ENCODE peak calls at places on chromosomes 16 and 17, in ten cellular contexts. X is CD8-positive, alpha-beta T cell; U is GM10248; D is NCI-H2107; S is stimulated activated CD4-positive, alpha-beta T cell treated with anti-CD3 and anti-CD28 coated beads, Interleukin-12 subunit alpha, Interleukin-12 subunit beta, amount 100 ng/mL, for 24 hours; P is T-helper 2 cell; B is left kidney; N is T-helper 1 cell; Z is H4; T is HCT116. L is an unnamed sample.

GRCh38 chr16:4200000-4200780 is 41.7 kb downstream of the SRL start:
- DNase-seq in X (no peak), U (peak), D (peak), S (no peak), P (no peak), B (peak), N (peak), Z (peak), T (peak), L (no peak)

GRCh38 chr17:64622931-64623654 is 39.0 kb downstream of the SMURF2 start:
- DNase-seq in X (no peak), U (no peak), D (no peak), S (no peak), P (no peak), B (no peak), N (no peak), Z (peak), T (peak), L (no peak)

GRCh38 chr17:37642706-37643105 is 540 bp downstream of the DDX52 start:
- DNase-seq in X (no peak), U (no peak), D (no peak), S (no peak), P (no peak), B (peak), N (peak), Z (no peak), T (no peak), L (no peak)

GRCh38 chr16:20851601-20852000 is 45.3 kb downstream of the REXO5 start:
- DNase-seq in X (no peak), U (no peak), D (no peak), S (no peak), P (no peak), B (peak), N (no peak), Z (peak), T (peak), L (peak)

GRCh38 chr17:16886655-16887322 is 85.1 kb downstream of the TNFRSF13B start:
- DNase-seq in X (no peak), U (no peak), D (no peak), S (no peak), P (no peak), B (no peak), N (no peak), Z (no peak), T (no peak), L (no peak)

GRCh38 chr17:9837551-9838471 is 12.1 kb downstream of the GLP2R start:
- DNase-seq in X (no peak), U (no peak), D (no peak), S (no peak), P (no peak), B (peak), N (no peak), Z (peak), T (no peak), L (no peak)

GRCh38 chr16:20747030-20747816 is 5.6 kb upstream of the THUMPD1 start:
- DNase-seq in X (no peak), U (no peak), D (no peak), S (no peak), P (no peak), B (no peak), N (no peak), Z (no peak), T (peak), L (no peak)

GRCh38 chr17:47862621-47863440 is 11.9 kb upstream of the SP6 start:
- DNase-seq in X (no peak), U (no peak), D (no peak), S (no peak), P (no peak), B (no peak), N (no peak), Z (peak), T (peak), L (no peak)

GRCh38 chr16:68229431-68230175 is 6.3 kb downstream of the ESRP2 start:
- DNase-seq in X (peak), U (peak), D (peak), S (no peak), P (no peak), B (peak), N (peak), Z (peak), T (no peak), L (no peak)

GRCh38 chr16:27748868-27749546 is 199.1 kb downstream of the KATNIP start:
- DNase-seq in X (peak), U (peak), D (peak), S (no peak), P (no peak), B (peak), N (peak), Z (peak), T (peak), L (no peak)

GRCh38 chr16:1923299-1924034 is 5.3 kb upstream of the HS3ST6 start:
- DNase-seq in X (no peak), U (no peak), D (no peak), S (no peak), P (no peak), B (peak), N (no peak), Z (peak), T (peak), L (no peak)

GRCh38 chr16:54177857-54178490 is 108.6 kb downstream of the IRX3 start:
- DNase-seq in X (no peak), U (no peak), D (no peak), S (no peak), P (no peak), B (no peak), N (no peak), Z (no peak), T (no peak), L (no peak)

GRCh38 chr17:8056232-8056975 is 17.5 kb downstream of the ALOX15B start:
- DNase-seq in X (peak), U (peak), D (no peak), S (no peak), P (no peak), B (peak), N (peak), Z (peak), T (no peak), L (no peak)

GRCh38 chr16:30996324-30996999 is 11.5 kb downstream of the HSD3B7 start:
- DNase-seq in X (no peak), U (no peak), D (no peak), S (no peak), P (no peak), B (peak), N (no peak), Z (no peak), T (no peak), L (no peak)

GRCh38 chr17:49455226-49455968 is 39.7 kb upstream of the NGFR start:
- DNase-seq in X (no peak), U (no peak), D (no peak), S (no peak), P (no peak), B (peak), N (no peak), Z (peak), T (no peak), L (no peak)

GRCh38 chr17:63714550-63715277 is 14.8 kb upstream of the LIMD2 start:
- DNase-seq in X (no peak), U (no peak), D (no peak), S (no peak), P (no peak), B (peak), N (no peak), Z (no peak), T (no peak), L (no peak)

GRCh38 chr17:7833795-7834553 is at the start of gene KDM6B:
- DNase-seq in X (peak), U (peak), D (no peak), S (peak), P (peak), B (peak), N (peak), Z (peak), T (peak), L (peak)